ENCODE peak calls at places on chromosomes 16 and 17, in four cellular contexts. L, T, E and R are unnamed samples.

GRCh38 chr16:75593825-75594820 is 27.9 kb downstream of the GABARAPL2 start:
- DNase-seq in L (peak; percentile 41), T (no peak), E (peak; percentile 87), R (peak; percentile 62)

GRCh38 chr17:75611746-75612437 is 21.3 kb upstream of the SMIM5 start:
- DNase-seq in E (no peak), L (no peak), T (no peak), R (no peak)

GRCh38 chr16:12215302-12216105 is 239.0 kb downstream of the SNX29 start:
- DNase-seq in L (peak; percentile 41), E (peak; percentile 36), T (no peak), R (peak; percentile 67)

GRCh38 chr16:88534731-88535141 is 35.5 kb upstream of the ZC3H18 start:
- DNase-seq in T (no peak), L (no peak), E (no peak), R (no peak)

GRCh38 chr17:49290690-49291326 is 60.2 kb upstream of the PHOSPHO1 start:
- DNase-seq in L (peak; percentile 50), E (peak; percentile 28), T (no peak), R (no peak)

GRCh38 chr16:68696514-68696913 is 40.6 kb upstream of the CDH1 start:
- DNase-seq in L (no peak), E (peak; percentile 28), T (no peak), R (no peak)

GRCh38 chr17:48335858-48336500 is 94.0 kb downstream of the SKAP1 start:
- DNase-seq in T (peak; percentile 37), E (peak; percentile 42), L (peak; percentile 34), R (no peak)

GRCh38 chr16:12341423-12341822 is 364.9 kb downstream of the SNX29 start:
- DNase-seq in E (peak; percentile 68), L (no peak), T (no peak), R (no peak)

GRCh38 chr17:41548844-41549595 is 20.9 kb upstream of the KRT19 start:
- DNase-seq in T (peak; percentile 12), E (peak; percentile 82), L (peak; percentile 92), R (peak; percentile 95)

GRCh38 chr16:50632927-50633800 is 47.9 kb downstream of the SNX20 start:
- DNase-seq in E (no peak), L (no peak), T (no peak), R (no peak)

GRCh38 chr16:29698484-29699323 is 19.7 kb downstream of the QPRT start:
- DNase-seq in L (no peak), T (no peak), E (no peak), R (no peak)

DNA sequence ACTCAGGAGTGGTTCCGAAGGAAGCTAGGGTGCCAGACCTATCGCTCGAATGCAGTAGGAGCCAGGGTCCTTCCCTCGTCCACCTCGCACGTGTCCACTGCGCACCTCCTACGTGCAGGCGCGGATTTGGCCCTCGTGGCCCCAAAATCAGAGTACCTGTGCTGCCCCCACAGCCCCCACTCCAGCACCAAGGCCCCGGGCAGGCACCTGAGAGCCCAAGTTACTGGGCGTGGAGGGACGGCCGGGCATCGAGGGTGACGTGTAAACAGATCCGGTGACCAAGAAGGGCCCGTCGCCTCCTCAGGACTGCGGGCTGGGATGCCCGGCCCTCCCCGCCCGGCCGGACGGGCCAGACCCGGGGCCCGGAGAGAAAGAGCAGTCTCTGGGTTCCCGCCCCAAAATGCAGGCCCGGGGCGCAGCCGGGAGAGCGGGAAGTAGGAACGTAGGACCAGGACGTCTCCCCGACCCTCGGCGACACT is 492 bp downstream of the SLC25A39 start:
- DNase-seq in L (peak; percentile 65), T (no peak), E (no peak), R (no peak)
- TF ChIP-seq TCF12 in L (no peak), T (no peak), E (no peak), R (no peak)

DNA sequence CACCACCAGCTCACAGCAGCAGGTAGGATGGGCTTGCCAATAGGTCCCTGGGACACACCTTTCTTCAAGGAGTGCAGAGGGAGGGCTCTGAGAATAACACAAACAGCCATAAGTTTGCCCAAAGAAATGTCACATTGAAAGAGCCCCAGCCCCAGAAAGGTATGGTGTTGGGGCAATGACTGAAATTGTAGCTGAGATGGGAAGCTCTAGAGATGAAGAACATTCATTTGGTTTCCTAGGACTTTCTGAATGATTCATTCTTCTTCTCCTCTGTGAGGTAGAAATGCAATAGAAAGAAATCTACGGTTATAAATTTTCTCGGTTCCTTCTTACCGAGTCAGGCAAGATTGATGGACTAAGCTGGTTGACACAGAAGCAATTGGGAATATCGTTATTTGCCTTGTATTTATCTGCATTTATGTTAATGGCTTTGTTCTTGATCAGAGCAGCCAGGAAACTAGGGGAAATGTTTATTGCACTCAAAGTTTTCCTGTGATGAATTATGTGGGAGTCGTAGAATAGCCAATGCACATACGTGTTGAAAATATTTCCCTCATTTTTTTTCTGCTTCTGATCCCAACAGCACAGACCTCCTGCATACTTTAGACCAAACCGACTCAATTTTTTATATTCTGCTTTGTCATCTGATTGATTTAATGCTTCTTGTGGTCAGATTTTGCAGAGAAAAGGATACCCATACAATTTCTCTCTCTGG is 595.3 kb upstream of the CDH11 start:
- DNase-seq in E (no peak), T (no peak), L (no peak), R (no peak)
- TF ChIP-seq TCF12 in E (no peak), T (no peak), L (no peak), R (no peak)

DNA sequence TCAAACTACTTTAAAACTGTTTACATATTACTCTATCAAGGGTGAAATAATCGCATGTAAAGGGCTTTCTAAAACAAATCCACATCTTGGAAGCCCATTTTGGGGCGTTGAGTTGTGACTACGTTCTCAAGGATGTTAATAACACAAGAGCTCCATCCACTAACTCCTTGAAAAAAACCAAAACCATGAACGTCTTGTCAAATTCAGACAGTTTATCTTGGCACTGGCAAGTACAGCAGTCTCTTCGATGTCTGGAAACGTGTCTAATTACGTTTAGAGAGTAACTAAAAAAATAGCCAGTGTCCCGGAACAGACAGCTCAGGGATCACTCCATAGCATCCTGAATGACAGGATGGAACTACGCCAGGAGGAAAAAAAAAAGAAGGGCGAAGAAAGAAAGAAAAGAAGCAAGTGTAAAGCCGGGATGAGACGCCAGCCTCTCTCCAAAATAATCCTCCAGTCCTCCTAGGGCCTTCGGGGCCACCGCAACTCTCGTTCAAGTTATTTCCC is 965 bp downstream of the MYO1D start:
- DNase-seq in E (no peak), T (no peak), L (no peak), R (no peak)
- TF ChIP-seq TCF12 in E (no peak), T (no peak), L (peak; percentile 16), R (no peak)

GRCh38 chr16:27625050-27625697 is 75.2 kb downstream of the KATNIP start:
- DNase-seq in T (no peak), L (peak; percentile 45), E (peak; percentile 88), R (no peak)
- TF ChIP-seq TCF12 in T (no peak), L (no peak), E (no peak), R (no peak)

DNA sequence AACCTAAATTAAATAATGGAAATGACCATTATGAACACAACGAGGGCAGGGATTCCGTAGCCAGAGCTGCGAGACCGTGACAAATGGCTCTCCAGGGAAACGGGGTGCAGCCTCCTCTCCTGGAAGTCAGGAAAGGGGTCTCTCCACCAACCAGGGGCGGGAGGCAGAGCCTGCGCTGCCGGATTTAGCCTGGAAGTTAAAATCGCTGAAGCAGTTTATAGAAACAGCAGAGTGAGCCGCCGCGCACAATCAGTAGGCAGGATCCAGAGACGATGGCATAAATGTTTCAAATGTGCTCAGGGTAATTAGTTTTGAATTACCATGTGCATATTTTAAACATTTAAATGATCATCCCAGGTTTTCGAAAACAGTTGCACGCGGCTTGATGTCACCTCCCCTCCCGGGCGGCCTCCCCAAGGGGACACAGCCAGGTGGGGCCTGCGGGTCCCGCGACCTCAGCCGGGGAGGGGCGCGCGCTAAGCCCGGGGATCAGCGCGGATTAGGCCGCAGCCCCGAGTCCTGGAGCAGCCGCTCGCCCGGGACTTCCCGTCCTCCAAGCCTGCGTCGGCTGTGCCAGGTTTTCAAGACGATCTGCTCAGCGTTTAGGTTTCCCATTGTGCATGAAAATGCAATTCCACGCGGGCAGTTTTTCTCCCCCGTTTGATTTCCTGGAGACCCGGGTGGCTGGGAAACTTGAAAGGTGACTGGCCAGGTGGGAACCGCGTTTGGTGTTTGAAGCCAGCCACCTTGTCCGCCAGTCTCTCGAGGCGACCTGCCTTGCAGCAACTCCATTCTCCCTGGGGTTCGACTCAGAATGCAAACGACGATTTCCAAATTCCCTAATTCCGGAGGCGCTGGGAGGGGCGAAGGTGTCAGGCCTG is 78.3 kb downstream of the RPA1 start:
- DNase-seq in L (no peak), E (no peak), T (no peak), R (no peak)
- TF ChIP-seq TCF12 in L (no peak), E (no peak), T (no peak), R (no peak)

DNA sequence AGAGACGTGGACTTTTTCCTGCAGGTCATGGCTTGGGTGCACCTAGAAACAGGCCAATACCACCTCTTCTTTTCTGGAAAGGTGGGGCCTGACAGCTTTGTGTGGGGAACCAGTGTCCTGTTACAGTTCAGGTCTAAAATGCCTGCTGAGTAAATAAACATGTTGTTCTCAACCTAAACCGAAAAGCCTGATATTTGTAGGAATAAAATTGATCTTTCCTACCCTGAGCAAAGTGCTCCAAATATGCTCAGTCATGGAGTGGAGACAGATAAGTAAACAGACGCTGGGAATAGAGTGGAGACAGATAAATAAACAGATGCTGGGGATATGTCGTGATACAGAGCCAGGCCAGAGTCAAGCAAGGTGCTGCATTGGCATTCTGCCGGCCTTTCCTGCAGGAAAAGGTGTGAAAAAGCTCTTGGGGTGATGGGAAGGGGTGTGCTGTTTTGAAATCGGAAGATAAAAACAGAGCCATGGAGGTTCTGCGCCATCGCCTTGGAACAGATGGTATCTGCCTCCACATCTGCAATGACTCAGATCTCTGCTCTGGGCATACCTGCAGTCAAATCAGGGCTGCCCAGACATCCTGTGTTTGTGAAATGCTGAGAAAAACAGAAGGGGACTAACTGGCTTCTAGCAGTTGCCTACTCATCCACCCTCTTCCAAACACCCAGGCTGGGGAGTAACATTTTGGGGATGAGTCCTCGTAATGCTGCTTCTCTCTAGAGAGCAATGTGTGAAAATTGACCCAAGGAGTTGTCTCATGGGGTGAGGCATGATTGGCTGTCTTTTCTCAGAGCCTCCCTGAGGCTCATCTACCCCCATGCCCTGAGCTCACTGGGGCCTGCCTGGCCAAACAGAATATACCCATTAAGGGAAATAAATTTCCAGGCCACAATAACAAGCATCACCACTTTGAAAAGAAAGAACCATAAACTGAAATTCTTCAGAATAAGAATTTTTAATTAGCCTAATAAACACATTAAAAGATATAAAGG is 16.8 kb upstream of the TRPV2 start:
- DNase-seq in L (peak; percentile 61), E (peak; percentile 79), T (peak; percentile 35), R (no peak)
- TF ChIP-seq TCF12 in L (peak; percentile 47), E (no peak), T (no peak), R (no peak)

GRCh38 chr17:13114601-13115024 is 96.8 kb upstream of the ELAC2 start:
- DNase-seq in E (peak; percentile 24), T (no peak), L (peak; percentile 69), R (peak; percentile 43)
- TF ChIP-seq TCF12 in E (no peak), T (no peak), L (no peak), R (no peak)